ENCODE peak calls at places on chromosomes 3 and 15, in four cellular contexts. I, L, R and A are unnamed samples.

GRCh38 chr3:122057676-122058075 is 2.5 kb downstream of the CD86 start:
- DNase-seq in I (no peak), R (no peak), L (no peak), A (no peak)

GRCh38 chr15:75368689-75369239 is 357 bp upstream of the MAN2C1 start:
- DNase-seq in L (no peak), R (no peak), I (no peak), A (no peak)

GRCh38 chr3:14847613-14848541 is 29.1 kb downstream of the FGD5 start:
- DNase-seq in L (peak; percentile 84), I (peak; percentile 88), R (peak; percentile 15), A (peak; percentile 71)

GRCh38 chr3:173465112-173465511 is 67.6 kb downstream of the NLGN1 start:
- DNase-seq in I (no peak), R (no peak), L (no peak), A (no peak)

GRCh38 chr3:37183976-37184375 is 9.6 kb upstream of the LRRFIP2 start:
- DNase-seq in I (no peak), L (no peak), R (no peak), A (no peak)

GRCh38 chr3:151775314-151776258 is 38.3 kb upstream of the AADAC start:
- DNase-seq in R (no peak), I (no peak), L (no peak), A (no peak)

GRCh38 chr3:197576838-197577237 is 21.1 kb upstream of the BDH1 start:
- DNase-seq in I (no peak), R (no peak), L (no peak), A (no peak)

GRCh38 chr3:146581877-146582508 is 23.2 kb downstream of the PLSCR5 start:
- DNase-seq in I (no peak), R (no peak), L (no peak), A (no peak)

GRCh38 chr3:171231361-171231760 is 204.8 kb upstream of the SLC2A2 start:
- DNase-seq in L (no peak), R (no peak), I (no peak), A (no peak)

GRCh38 chr3:141379250-141379872 is 11.1 kb downstream of the ZBTB38 start:
- DNase-seq in R (no peak), I (no peak), L (no peak), A (no peak)

GRCh38 chr3:102736288-102736960 is 301.6 kb downstream of the ZPLD1 start:
- DNase-seq in L (no peak), R (no peak), I (no peak), A (no peak)

GRCh38 chr3:121231872-121232271 is 313.9 kb downstream of the POLQ start:
- DNase-seq in I (no peak), R (no peak), L (no peak), A (no peak)

GRCh38 chr3:135576786-135577185 is 388.7 kb upstream of the PPP2R3A start:
- DNase-seq in L (no peak), R (no peak), I (no peak), A (no peak)

GRCh38 chr3:48661501-48662139 is 1.1 kb downstream of the CELSR3 start:
- DNase-seq in I (peak; percentile 92), R (no peak), L (peak; percentile 86), A (peak; percentile 75)

GRCh38 chr15:84840741-84841429 is 23.7 kb downstream of the ALPK3 start:
- DNase-seq in I (peak; percentile 92), R (peak; percentile 29), L (no peak), A (no peak)

GRCh38 chr3:10560060-10560861 is 54.9 kb upstream of the ATP2B2 start:
- DNase-seq in L (no peak), R (no peak), I (no peak), A (no peak)

GRCh38 chr3:41202834-41203345 is 3.6 kb downstream of the CTNNB1 start:
- DNase-seq in L (no peak), I (no peak), R (no peak), A (no peak)

DNA sequence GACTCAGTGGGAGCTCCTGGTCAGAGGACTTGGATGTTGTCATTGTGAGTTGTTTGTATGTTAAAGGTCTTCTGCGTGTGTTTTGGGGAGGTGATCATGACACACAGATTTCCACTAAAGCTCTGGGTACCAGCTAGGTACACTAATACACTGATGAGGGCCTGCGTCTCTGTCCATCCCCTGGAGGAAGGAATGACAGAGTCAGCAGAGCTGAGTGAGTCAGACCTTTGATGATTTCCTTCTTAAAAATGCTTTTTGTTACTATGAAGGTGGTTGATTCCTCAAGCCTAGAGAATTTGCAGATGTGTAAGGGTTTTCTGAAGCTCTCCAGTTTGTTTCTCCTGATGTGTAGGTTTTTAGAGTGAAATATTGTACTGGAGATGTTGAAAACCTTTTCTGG is 424.1 kb upstream of the TPM1 start:
- DNase-seq in R (no peak), I (no peak), L (no peak), A (no peak)
- TF ChIP-seq CTCF in R (peak; percentile 2), I (no peak), L (no peak), A (no peak)

GRCh38 chr15:65306551-65306950 is 2.1 kb downstream of the RNU5B-1 start:
- DNase-seq in R (no peak), L (no peak), I (no peak), A (no peak)

GRCh38 chr15:65305144-65305758 is 774 bp downstream of the RNU5B-1 start:
- DNase-seq in R (no peak), L (peak; percentile 53), I (no peak), A (no peak)

GRCh38 chr15:65305776-65306175 is 1.3 kb downstream of the RNU5B-1 start:
- DNase-seq in I (no peak), R (no peak), L (no peak), A (no peak)

GRCh38 chr15:65303687-65304392 is 637 bp upstream of the RNU5B-1 start:
- DNase-seq in L (no peak), R (peak; percentile 44), I (no peak), A (no peak)

GRCh38 chr15:65304393-65305143 is at the start of gene RNU5B-1:
- DNase-seq in I (no peak), L (peak; percentile 76), R (peak; percentile 97), A (peak; percentile 68)
- TF ChIP-seq CTCF in I (peak; percentile 84), L (peak; percentile 88), R (peak; percentile 86), A (peak; percentile 94)

GRCh38 chr15:60299452-60300047 is 98.2 kb downstream of the ANXA2 start:
- DNase-seq in L (peak; percentile 9), I (no peak), R (peak; percentile 8), A (no peak)
- TF ChIP-seq CTCF in L (peak; percentile 44), I (no peak), R (peak; percentile 38), A (no peak)

DNA sequence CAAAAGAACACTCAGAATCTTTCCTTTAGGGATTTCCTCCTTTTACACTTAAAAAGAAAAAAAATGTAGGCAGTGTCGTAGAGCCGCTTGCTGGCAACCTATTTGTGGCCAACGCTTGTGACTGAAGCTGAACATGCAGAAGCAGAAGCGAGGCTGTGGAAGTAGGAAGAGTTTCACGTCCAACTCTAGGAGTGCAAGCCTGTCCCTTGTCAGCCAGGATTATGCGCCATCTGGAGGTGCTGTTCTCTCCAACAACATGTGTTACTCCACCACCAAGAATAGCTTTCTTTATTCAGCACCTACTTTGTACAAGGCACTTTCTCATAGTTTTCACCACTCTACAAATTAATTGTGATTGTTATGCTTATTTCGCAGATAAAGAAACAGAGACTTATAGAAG is 223.2 kb upstream of the LMCD1 start:
- DNase-seq in R (peak; percentile 7), L (no peak), I (no peak), A (no peak)
- TF ChIP-seq CTCF in R (no peak), L (no peak), I (no peak), A (no peak)

GRCh38 chr3:52293491-52294319 is 6.1 kb downstream of the GLYCTK start:
- DNase-seq in R (no peak), I (peak; percentile 57), L (no peak), A (no peak)
- TF ChIP-seq CTCF in R (no peak), I (no peak), L (no peak), A (no peak)